ENCODE peak calls at places on chromosomes 3 and 15, in eight cellular contexts. W, V, F, C, H, G, P and A are unnamed samples.

GRCh38 chr3:58434990-58435389 is 1.4 kb upstream of the PDHB start:
- DNase-seq in C (peak; percentile 45), V (no peak), P (no peak), F (peak; percentile 57), W (peak; percentile 82), H (no peak), G (peak; percentile 49), A (no peak)

GRCh38 chr3:100640633-100641032 is 31.2 kb downstream of the ADGRG7 start:
- DNase-seq in C (no peak), H (no peak), F (no peak), P (no peak), V (no peak), G (no peak), W (no peak), A (no peak)

GRCh38 chr3:37338500-37338899 is 164.1 kb upstream of the LRRFIP2 start:
- DNase-seq in P (no peak), C (peak; percentile 14), W (peak; percentile 70), H (no peak), V (no peak), F (peak; percentile 17), G (peak; percentile 47), A (no peak)

GRCh38 chr3:156233875-156234274 is 113.5 kb downstream of the KCNAB1 start:
- DNase-seq in W (no peak), G (no peak), F (no peak), V (no peak), C (no peak), P (no peak), H (no peak), A (no peak)

GRCh38 chr3:196997311-196997710 is 28.7 kb upstream of the PIGZ start:
- DNase-seq in F (no peak), V (no peak), P (no peak), W (no peak), H (no peak), G (no peak), C (no peak), A (no peak)

GRCh38 chr3:102574355-102574754 is 139.5 kb downstream of the ZPLD1 start:
- DNase-seq in V (no peak), F (no peak), W (no peak), P (no peak), H (no peak), C (no peak), G (no peak), A (no peak)

GRCh38 chr3:189186093-189186492 is 14.3 kb downstream of the TPRG1 start:
- DNase-seq in W (peak; percentile 61), G (peak; percentile 80), C (no peak), F (no peak), P (no peak), V (no peak), H (no peak), A (no peak)

GRCh38 chr3:152069871-152070270 is 196.4 kb downstream of the SUCNR1 start:
- DNase-seq in C (no peak), P (no peak), G (peak; percentile 13), W (no peak), H (no peak), F (no peak), V (no peak), A (no peak)

GRCh38 chr3:158434412-158435038 is 136.5 kb upstream of the MLF1 start:
- DNase-seq in W (peak; percentile 81), P (peak; percentile 23), G (peak; percentile 86), C (peak; percentile 34), F (peak; percentile 23), V (peak; percentile 69), H (peak; percentile 17), A (no peak)

GRCh38 chr15:89117790-89118189 is 29.5 kb downstream of the ABHD2 start:
- DNase-seq in G (no peak), H (no peak), W (no peak), F (no peak), V (no peak), P (no peak), C (no peak), A (no peak)

GRCh38 chr3:12303998-12304397 is 15.1 kb downstream of the PPARG start:
- DNase-seq in G (no peak), H (no peak), V (no peak), F (no peak), W (no peak), P (no peak), C (no peak), A (no peak)

DNA sequence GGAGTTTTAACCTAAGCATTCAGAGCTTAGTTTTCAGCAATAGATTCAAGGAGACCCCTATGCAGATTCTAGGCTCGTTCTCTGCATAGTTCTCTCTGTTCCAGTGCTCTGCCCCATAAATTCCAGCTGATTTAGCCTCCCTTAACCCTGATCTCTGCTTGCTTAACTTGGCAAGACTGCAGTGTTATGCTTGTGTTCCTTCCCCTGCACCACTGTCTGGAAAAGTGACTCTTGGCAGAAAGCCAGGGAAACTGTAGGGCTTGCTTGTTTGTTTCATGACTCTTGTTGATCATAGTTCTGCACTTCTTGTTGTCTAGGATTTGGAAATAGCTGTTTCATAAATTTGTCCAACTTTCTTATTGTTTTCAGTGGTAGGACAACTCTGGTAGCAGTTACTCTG is 40.2 kb downstream of the ANAPC13 start:
- DNase-seq in V (no peak), G (peak; percentile 84), C (no peak), P (no peak), W (peak; percentile 91), F (no peak), H (no peak), A (no peak)
- TF ChIP-seq CTCF in V (no peak), G (no peak), C (no peak), P (no peak), W (no peak), F (no peak), H (no peak), A (no peak)

GRCh38 chr15:57213783-57214366 is 162.4 kb upstream of the CGNL1 start:
- DNase-seq in W (peak; percentile 79), C (no peak), G (peak; percentile 84), V (no peak), H (peak; percentile 3), F (no peak), P (no peak), A (no peak)
- TF ChIP-seq CTCF in W (peak; percentile 31), C (peak; percentile 38), G (peak; percentile 51), V (peak; percentile 36), H (peak; percentile 67), F (peak; percentile 50), P (peak; percentile 37), A (no peak)

GRCh38 chr3:51819151-51819550 is 40.1 kb upstream of the IQCF6 start:
- DNase-seq in F (no peak), W (no peak), V (no peak), H (no peak), G (no peak), P (no peak), C (no peak), A (no peak)

GRCh38 chr3:51815614-51816013 is 36.6 kb upstream of the IQCF6 start:
- DNase-seq in G (no peak), P (no peak), H (no peak), C (no peak), W (no peak), F (no peak), V (no peak), A (no peak)

GRCh38 chr3:51814034-51814433 is 35.0 kb upstream of the IQCF6 start:
- DNase-seq in V (no peak), G (no peak), W (no peak), C (no peak), P (no peak), H (no peak), F (no peak), A (no peak)

GRCh38 chr3:51817375-51817774 is 38.3 kb upstream of the IQCF6 start:
- DNase-seq in G (no peak), V (no peak), C (no peak), H (no peak), W (no peak), P (no peak), F (no peak), A (no peak)

GRCh38 chr3:51819709-51820406 is 40.8 kb upstream of the IQCF6 start:
- DNase-seq in C (no peak), G (no peak), F (no peak), H (no peak), P (peak; percentile 18), W (no peak), V (no peak), A (no peak)
- TF ChIP-seq CTCF in C (no peak), G (peak; percentile 25), F (peak; percentile 10), H (peak; percentile 36), P (peak; percentile 53), W (peak; percentile 20), V (no peak), A (no peak)

DNA sequence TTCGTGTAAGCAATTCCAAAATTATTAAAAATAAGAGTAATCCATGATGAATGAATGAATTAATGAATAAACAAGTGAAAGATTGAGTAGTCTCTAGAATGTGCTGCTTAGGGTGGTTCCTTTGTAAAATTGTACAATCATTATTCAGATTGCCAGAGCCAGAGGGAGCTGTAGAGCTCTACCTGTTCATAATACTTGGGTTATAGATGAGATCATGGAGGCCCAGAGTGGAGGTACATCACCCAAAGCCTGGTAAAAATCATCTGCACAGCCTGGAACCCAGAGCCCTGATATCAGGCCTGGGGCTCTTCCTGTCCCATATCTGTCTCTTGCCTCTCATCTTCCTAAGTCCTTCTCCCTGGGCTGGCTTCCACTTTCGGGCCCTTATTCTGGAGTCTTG is 297.2 kb downstream of the RPLP1 start:
- DNase-seq in F (no peak), V (no peak), G (no peak), C (no peak), P (no peak), W (no peak), H (no peak), A (no peak)
- TF ChIP-seq CTCF in F (peak; percentile 45), V (no peak), G (peak; percentile 53), C (no peak), P (no peak), W (peak; percentile 22), H (peak; percentile 29), A (no peak)

GRCh38 chr15:85730001-85730820 is 64.5 kb downstream of the KLHL25 start:
- DNase-seq in W (peak; percentile 81), V (no peak), H (peak; percentile 73), F (no peak), G (peak; percentile 85), C (no peak), P (no peak), A (no peak)
- TF ChIP-seq CTCF in W (peak; percentile 61), V (peak; percentile 70), H (peak; percentile 75), F (peak; percentile 58), G (peak; percentile 67), C (peak; percentile 58), P (peak; percentile 76), A (peak; percentile 73)